ENCODE peak calls at places on chromosomes 6 and 20, in seven cellular contexts. J is cardiac fibroblast, M is mammary epithelial cell, E is astrocyte of the cerebellum, K is endodermal cell, H is left lung, I is fibroblast of mammary gland. G is an unnamed sample.

GRCh38 chr20:19015326-19015725 is 197.1 kb upstream of the SLC24A3 start:
- DNase-seq in I (no peak), K (peak; percentile 57), E (no peak), M (no peak), J (no peak), H (no peak), G (no peak)

GRCh38 chr6:26155066-26155925 is 68.1 kb downstream of the HFE start:
- DNase-seq in I (no peak), E (no peak), J (peak; percentile 38), H (no peak), M (peak; percentile 28), K (peak; percentile 67), G (peak; percentile 52)

GRCh38 chr6:167932468-167933276 is 64.8 kb upstream of the KIF25 start:
- DNase-seq in H (no peak), K (no peak), J (no peak), E (no peak), I (peak; percentile 31), M (peak; percentile 79), G (no peak)

GRCh38 chr6:7249946-7250643 is 62.9 kb downstream of the SSR1 start:
- DNase-seq in H (no peak), M (no peak), E (no peak), I (peak; percentile 19), J (no peak), K (peak; percentile 41), G (peak; percentile 49)

GRCh38 chr6:35262596-35262995 is 3.1 kb downstream of the ZNF76 start:
- DNase-seq in H (no peak), M (no peak), J (no peak), K (no peak), I (no peak), E (no peak), G (peak; percentile 60)

GRCh38 chr20:13771853-13772453 is 12.8 kb downstream of the ESF1 start:
- DNase-seq in I (peak; percentile 36), K (no peak), M (no peak), H (no peak), J (peak; percentile 48), E (no peak), G (peak; percentile 59)

GRCh38 chr6:7887278-7887991 is 23.2 kb downstream of the TXNDC5 start:
- DNase-seq in I (no peak), H (no peak), E (no peak), J (no peak), K (no peak), M (no peak), G (no peak)

GRCh38 chr6:32685603-32686002 is 19.1 kb upstream of the HLA-DQB1 start:
- DNase-seq in E (no peak), K (no peak), M (peak; percentile 68), J (no peak), H (no peak), I (peak; percentile 3), G (no peak)

GRCh38 chr6:15674690-15675386 is 12.0 kb upstream of the DTNBP1 start:
- DNase-seq in J (no peak), E (no peak), I (no peak), K (peak; percentile 55), H (no peak), M (no peak), G (no peak)

GRCh38 chr6:108106261-108106660 is 31.7 kb upstream of the OSTM1 start:
- DNase-seq in H (no peak), E (no peak), M (no peak), J (no peak), K (peak; percentile 83), I (no peak), G (no peak)

GRCh38 chr6:48255094-48255493 is 144.1 kb upstream of the PTCHD4 start:
- DNase-seq in M (no peak), H (no peak), J (no peak), K (no peak), E (no peak), I (no peak), G (no peak)

GRCh38 chr20:36792422-36792821 is 18.9 kb upstream of the DSN1 start:
- DNase-seq in H (no peak), K (peak; percentile 91), M (peak; percentile 31), J (peak; percentile 67), E (peak; percentile 79), I (peak; percentile 58), G (peak; percentile 69)

GRCh38 chr6:30763618-30764489 is 19.5 kb upstream of the IER3 start:
- DNase-seq in I (no peak), E (peak; percentile 73), M (peak; percentile 82), K (peak; percentile 90), H (no peak), J (peak; percentile 49), G (peak; percentile 39)

GRCh38 chr20:63686492-63687321 is 9.7 kb upstream of the TNFRSF6B start:
- DNase-seq in K (no peak), E (no peak), J (peak; percentile 93), H (peak; percentile 90), M (no peak), I (peak; percentile 90), G (peak; percentile 94)

GRCh38 chr20:62303327-62304226 is 780 bp downstream of the ADRM1 start:
- DNase-seq in M (peak; percentile 24), E (no peak), K (no peak), H (peak; percentile 79), J (peak; percentile 44), I (peak; percentile 10), G (peak; percentile 61)

GRCh38 chr20:60246751-60247150 is 288.5 kb downstream of the CDH26 start:
- DNase-seq in M (no peak), H (no peak), K (no peak), E (no peak), I (no peak), J (no peak), G (no peak)

GRCh38 chr6:148457137-148457842 is 114.7 kb downstream of the SASH1 start:
- DNase-seq in E (no peak), J (peak; percentile 93), I (peak; percentile 65), M (peak; percentile 31), K (no peak), H (no peak), G (peak; percentile 74)

GRCh38 chr20:21102691-21103311 is 3.4 kb downstream of the LINC00237 start:
- DNase-seq in H (peak; percentile 87), I (no peak), E (no peak), M (peak; percentile 35), K (peak; percentile 87), J (no peak), G (peak; percentile 41)

GRCh38 chr20:63911171-63911570 is 16.2 kb downstream of the DNAJC5 start:
- DNase-seq in E (no peak), I (peak; percentile 24), M (peak; percentile 99), K (no peak), J (peak; percentile 21), H (peak; percentile 87), G (peak; percentile 78)

GRCh38 chr6:137805622-137806021 is 61.4 kb upstream of the TNFAIP3 start:
- DNase-seq in I (no peak), K (no peak), E (no peak), J (no peak), M (no peak), H (no peak), G (no peak)

GRCh38 chr20:34983995-34984735 is 28.5 kb downstream of the MYH7B start:
- DNase-seq in H (peak; percentile 24), I (no peak), E (no peak), K (no peak), M (no peak), J (no peak), G (no peak)

GRCh38 chr6:6736753-6737654 is 148.5 kb downstream of the LY86 start:
- DNase-seq in E (no peak), I (peak; percentile 73), K (peak; percentile 93), J (peak; percentile 46), M (no peak), H (peak; percentile 82), G (peak; percentile 87)

GRCh38 chr6:146857960-146858308 is 259.2 kb downstream of the ADGB start:
- DNase-seq in K (peak; percentile 75), M (no peak), I (no peak), H (no peak), J (no peak), E (no peak), G (no peak)

GRCh38 chr20:63036266-63036665 is 29.5 kb upstream of the BHLHE23 start:
- DNase-seq in J (no peak), H (peak; percentile 57), M (no peak), E (no peak), I (no peak), K (no peak), G (no peak)

GRCh38 chr6:1603708-1604346 is 5.9 kb upstream of the FOXC1 start:
- DNase-seq in J (no peak), E (no peak), H (no peak), I (no peak), K (peak; percentile 47), M (no peak), G (no peak)

GRCh38 chr6:1604991-1605821 is 4.5 kb upstream of the FOXC1 start:
- DNase-seq in J (no peak), M (no peak), K (peak; percentile 78), H (no peak), E (no peak), I (no peak), G (peak; percentile 28)

GRCh38 chr6:1602356-1602713 is 7.4 kb upstream of the FOXC1 start:
- DNase-seq in J (no peak), I (no peak), K (no peak), M (no peak), H (no peak), E (no peak), G (no peak)

GRCh38 chr6:1605822-1606532 is 3.7 kb upstream of the FOXC1 start:
- DNase-seq in H (no peak), E (no peak), M (no peak), J (no peak), K (no peak), I (no peak), G (peak; percentile 50)

GRCh38 chr6:1604347-1604990 is 5.2 kb upstream of the FOXC1 start:
- DNase-seq in J (peak; percentile 49), M (peak; percentile 48), K (peak; percentile 94), E (no peak), I (no peak), H (peak; percentile 95), G (peak; percentile 80)
- H3K4me3 ChIP-seq in J (peak overlapping the region; percentile 34), M (peak overlapping the region; percentile 54), K (peak overlapping the region; percentile 81), E (peak overlapping the region; percentile 37), I (peak overlapping the region; percentile 28), H (peak overlapping the region; percentile 36), G (peak overlapping the region; percentile 62)

GRCh38 chr6:73180076-73180717 is 45.1 kb downstream of the KHDC1L start:
- DNase-seq in M (peak; percentile 21), E (no peak), J (peak; percentile 45), H (no peak), K (no peak), I (peak; percentile 33), G (peak; percentile 78)
- H3K4me3 ChIP-seq in M (no peak overlapping the region), E (peak overlapping the region; percentile 33), J (no peak overlapping the region), H (no peak overlapping the region), K (no peak overlapping the region), I (no peak overlapping the region), G (peak overlapping the region; percentile 72)

GRCh38 chr20:37849169-37849568 is 53.8 kb upstream of the VSTM2L start:
- DNase-seq in M (no peak), K (no peak), I (no peak), J (no peak), H (no peak), E (no peak), G (no peak)
- H3K4me3 ChIP-seq in M (no peak overlapping the region), K (no peak overlapping the region), I (no peak overlapping the region), J (no peak overlapping the region), H (no peak overlapping the region), E (no peak overlapping the region), G (no peak overlapping the region)

DNA sequence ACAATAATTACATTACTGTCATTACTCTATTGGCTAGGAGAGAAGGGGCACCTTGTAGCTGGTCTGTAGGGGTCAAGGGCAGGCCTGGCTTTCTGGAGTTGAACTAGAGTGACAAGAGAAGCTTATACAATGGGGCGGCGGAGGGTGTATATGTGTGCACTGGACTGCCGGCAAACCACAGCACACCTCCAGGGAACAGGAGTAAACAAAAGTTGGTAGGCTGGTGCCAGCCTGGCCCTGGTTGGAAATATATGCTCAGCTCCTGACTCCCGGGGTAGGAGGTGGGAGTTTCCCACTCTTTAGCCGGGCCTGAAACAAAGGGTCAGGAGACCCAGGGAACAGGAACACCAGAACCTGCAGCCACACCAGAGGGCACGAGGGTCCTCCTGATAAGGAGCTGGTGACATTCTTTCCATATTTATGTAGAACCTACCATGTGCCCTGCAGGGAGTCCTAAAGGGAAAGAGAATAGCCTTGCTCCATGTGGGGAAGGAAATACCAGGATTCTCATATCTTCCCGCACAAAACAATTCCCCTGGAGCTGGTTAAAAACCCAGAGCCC is 5.1 kb downstream of the C6orf132 start:
- DNase-seq in K (peak; percentile 87), J (no peak), I (no peak), H (no peak), E (no peak), M (no peak), G (no peak)
- H3K4me3 ChIP-seq in K (no peak overlapping the region), J (no peak overlapping the region), I (no peak overlapping the region), H (no peak overlapping the region), E (no peak overlapping the region), M (peak overlapping the region; percentile 0), G (peak overlapping the region; percentile 35)